ENCODE peak calls at places on chromosomes 2 and 18, in ten cellular contexts. P is spleen; X is sigmoid colon; S is CD8-positive, alpha-beta T cell; N is Peyer's patch; B is A549; M is cardiac muscle cell; Y is HL-60; Z is epithelial cell of esophagus; K is RWPE2. A is an unnamed sample.
A peak's percentile ranks its signal among the peaks of the same experiment; 100 is the strongest.

GRCh38 chr2:118668431-118669424 is 178.7 kb downstream of the EN1 start:
- DNase-seq in P (no peak), X (no peak), S (no peak), N (no peak), B (peak; percentile 72), M (peak; percentile 94), Y (no peak), Z (peak; percentile 75), K (no peak), A (peak; percentile 96)

GRCh38 chr2:64454316-64455030 is 511 bp downstream of the LGALSL start:
- DNase-seq in P (peak; percentile 90), X (peak; percentile 83), S (peak; percentile 22), N (peak; percentile 67), B (peak; percentile 55), M (peak; percentile 56), Y (peak; percentile 29), Z (peak; percentile 69), K (no peak), A (no peak)

GRCh38 chr2:143946436-143947385 is 573.2 kb downstream of the ZEB2 start:
- DNase-seq in P (no peak), X (no peak), S (no peak), N (no peak), B (no peak), M (no peak), Y (no peak), Z (no peak), K (no peak), A (no peak)

GRCh38 chr2:109467701-109468100 is 146.1 kb downstream of the SEPTIN10 start:
- DNase-seq in P (peak; percentile 60), X (peak; percentile 20), S (no peak), N (peak; percentile 26), B (no peak), M (no peak), Y (no peak), Z (no peak), K (peak; percentile 39), A (no peak)

GRCh38 chr2:168216351-168217005 is 30.9 kb downstream of the STK39 start:
- DNase-seq in P (no peak), X (no peak), S (no peak), N (peak; percentile 90), B (no peak), M (peak; percentile 38), Y (no peak), Z (no peak), K (no peak), A (no peak)

GRCh38 chr2:111896007-111896406 is 2.4 kb upstream of the MERTK start:
- DNase-seq in P (no peak), X (no peak), S (no peak), N (no peak), B (no peak), M (no peak), Y (no peak), Z (no peak), K (no peak), A (no peak)

GRCh38 chr2:42086500-42086953 is 38.7 kb downstream of the PKDCC start:
- DNase-seq in P (peak; percentile 73), X (no peak), S (no peak), N (peak; percentile 75), B (peak; percentile 80), M (peak; percentile 83), Y (peak; percentile 25), Z (peak; percentile 65), K (no peak), A (no peak)

GRCh38 chr2:229392214-229392613 is 121.1 kb upstream of the PID1 start:
- DNase-seq in P (no peak), X (no peak), S (no peak), N (no peak), B (no peak), M (peak; percentile 84), Y (no peak), Z (no peak), K (no peak), A (peak; percentile 10)

GRCh38 chr2:217952409-217952808 is 50.4 kb downstream of the TNS1 start:
- DNase-seq in P (peak; percentile 68), X (peak; percentile 60), S (no peak), N (no peak), B (no peak), M (no peak), Y (no peak), Z (no peak), K (no peak), A (no peak)

GRCh38 chr2:84285056-84285747 is 173.9 kb downstream of the SUCLG1 start:
- DNase-seq in P (no peak), X (no peak), S (no peak), N (no peak), B (no peak), M (no peak), Y (no peak), Z (peak; percentile 83), K (no peak), A (no peak)

GRCh38 chr18:3612315-3612714 is 162.3 kb downstream of the TGIF1 start:
- DNase-seq in P (peak; percentile 6), X (peak; percentile 37), S (no peak), N (peak; percentile 28), B (peak; percentile 67), M (no peak), Y (no peak), Z (no peak), K (no peak), A (no peak)

GRCh38 chr2:228369400-228370031 is 188.0 kb upstream of the SPHKAP start:
- DNase-seq in P (no peak), X (no peak), S (no peak), N (no peak), B (no peak), M (no peak), Y (no peak), Z (no peak), K (no peak), A (no peak)

GRCh38 chr18:33906046-33906445 is 318.7 kb downstream of the NOL4 start:
- DNase-seq in P (no peak), X (no peak), S (no peak), N (no peak), B (no peak), M (no peak), Y (no peak), Z (no peak), K (no peak), A (no peak)

GRCh38 chr2:23769364-23769763 is 157.6 kb downstream of the ATAD2B start:
- DNase-seq in P (no peak), X (no peak), S (no peak), N (no peak), B (no peak), M (no peak), Y (no peak), Z (no peak), K (no peak), A (no peak)

GRCh38 chr2:241854342-241855244 is 4.1 kb downstream of the PDCD1 start:
- DNase-seq in P (peak; percentile 69), X (peak; percentile 58), S (no peak), N (peak; percentile 43), B (no peak), M (peak; percentile 48), Y (no peak), Z (no peak), K (no peak), A (no peak)

GRCh38 chr2:13605266-13605665 is 888.5 kb downstream of the TRIB2 start:
- DNase-seq in P (no peak), X (no peak), S (no peak), N (no peak), B (no peak), M (no peak), Y (no peak), Z (no peak), K (no peak), A (no peak)

GRCh38 chr2:105556366-105556765 is 157.5 kb upstream of the FHL2 start:
- DNase-seq in P (no peak), X (no peak), S (no peak), N (no peak), B (no peak), M (no peak), Y (no peak), Z (no peak), K (no peak), A (no peak)

GRCh38 chr2:211035548-211036185 is 479.3 kb downstream of the CPS1 start:
- DNase-seq in P (no peak), X (no peak), S (no peak), N (no peak), B (peak; percentile 16), M (peak; percentile 39), Y (peak; percentile 23), Z (peak; percentile 49), K (no peak), A (no peak)

DNA sequence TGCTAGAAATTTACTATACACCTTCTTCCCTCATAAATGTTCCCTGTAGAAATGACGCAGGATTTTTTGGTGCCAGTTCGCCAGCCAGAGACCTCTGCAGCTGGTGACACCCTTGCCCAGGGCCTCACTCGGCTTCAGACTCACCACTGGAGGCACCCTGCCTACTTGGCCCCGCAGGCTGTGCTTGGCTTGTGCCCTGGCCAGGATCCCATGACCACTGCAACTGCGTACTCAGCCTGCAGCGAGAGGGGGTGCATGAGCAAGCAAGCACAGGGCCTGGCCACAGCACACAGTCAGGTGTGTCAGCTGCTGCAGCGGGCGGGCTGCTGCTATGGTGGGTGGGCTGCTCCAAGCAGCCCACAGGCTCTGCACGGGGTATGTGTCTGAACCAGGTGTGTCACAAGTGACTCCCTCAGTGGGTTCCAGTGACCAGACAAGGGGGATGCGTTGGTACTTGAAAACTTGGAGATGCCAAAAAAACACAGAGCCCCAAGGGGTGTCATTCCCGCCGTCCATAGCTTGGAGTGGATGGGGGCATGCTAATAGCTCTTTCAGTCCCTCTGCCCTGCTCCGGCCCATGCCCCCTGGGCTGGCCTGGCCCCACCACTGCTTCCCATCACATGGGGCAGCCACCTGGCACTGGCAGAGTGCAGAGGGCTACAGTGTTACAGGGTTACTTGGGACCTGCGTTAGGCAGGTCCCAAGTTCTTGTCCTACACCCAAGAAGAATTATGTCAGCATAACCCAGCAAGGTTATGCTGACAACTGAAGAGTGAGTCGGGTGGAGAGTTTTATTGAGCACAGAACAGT is 46.6 kb upstream of the TANC1 start:
- DNase-seq in P (no peak), X (no peak), S (no peak), N (no peak), B (no peak), M (no peak), Y (no peak), Z (no peak), K (no peak), A (no peak)
- TF ChIP-seq CTCF in P (no peak), X (no peak), S (no peak), N (no peak), B (no peak), M (no peak), Y (no peak), Z (no peak), K (no peak), A (no peak)

GRCh38 chr2:46717733-46718121 is 197.9 kb downstream of the MCFD2 start:
- DNase-seq in P (no peak), X (no peak), S (no peak), N (no peak), B (no peak), M (no peak), Y (no peak), Z (no peak), K (no peak), A (no peak)
- H3K4me3 ChIP-seq in P (no peak overlapping the region), X (no peak overlapping the region), S (no peak overlapping the region), N (no peak overlapping the region), B (no peak overlapping the region), M (no peak overlapping the region), Y (no peak overlapping the region), Z (no peak overlapping the region), K (no peak overlapping the region), A (peak overlapping the region; percentile 10)

GRCh38 chr2:231932985-231933915 is 7.1 kb upstream of the NPPC start:
- DNase-seq in P (no peak), X (no peak), S (no peak), N (peak; percentile 32), B (no peak), M (no peak), Y (no peak), Z (peak; percentile 23), K (no peak), A (no peak)
- TF ChIP-seq CTCF in P (no peak), X (no peak), S (no peak), N (no peak), B (no peak), M (no peak), Y (no peak), Z (no peak), K (no peak), A (no peak)

GRCh38 chr18:13014818-13015217 is 23.7 kb downstream of the CEP192 start:
- DNase-seq in P (no peak), X (no peak), S (no peak), N (no peak), B (no peak), M (no peak), Y (no peak), Z (no peak), K (no peak), A (no peak)
- H3K4me3 ChIP-seq in P (no peak overlapping the region), X (no peak overlapping the region), S (no peak overlapping the region), N (no peak overlapping the region), B (no peak overlapping the region), M (no peak overlapping the region), Y (no peak overlapping the region), Z (no peak overlapping the region), K (no peak overlapping the region), A (no peak overlapping the region)

A was measured in AG09309.